ENCODE peak calls at places on chromosomes 6 and 20, in four cellular contexts. W is foreskin keratinocyte; O is activated naive CD4-positive, alpha-beta T cell; D is NCI-H1417. J is an unnamed sample.

GRCh38 chr20:57578476-57579165 is 17.7 kb downstream of the PCK1 start:
- DNase-seq in W (no peak), O (no peak), D (no peak), J (no peak)

GRCh38 chr20:2037296-2037914 is 43.5 kb upstream of the PDYN start:
- DNase-seq in W (no peak), O (no peak), D (no peak), J (no peak)

GRCh38 chr20:48737463-48738093 is 90.2 kb downstream of the PREX1 start:
- DNase-seq in W (no peak), O (no peak), D (no peak), J (no peak)

GRCh38 chr20:61654726-61655125 is 402.7 kb downstream of the CDH4 start:
- DNase-seq in W (no peak), O (no peak), D (no peak), J (no peak)

GRCh38 chr6:88492824-88493223 is 326.7 kb upstream of the CNR1 start:
- DNase-seq in W (no peak), O (no peak), D (no peak), J (no peak)

GRCh38 chr20:40966516-40967185 is 62.0 kb upstream of the TOP1 start:
- DNase-seq in W (no peak), O (no peak), D (no peak), J (no peak)

GRCh38 chr20:57476073-57476526 is 48.8 kb downstream of the CTCFL start:
- DNase-seq in W (no peak), O (no peak), D (no peak), J (no peak)

GRCh38 chr6:150979826-150980225 is 114.3 kb downstream of the MTHFD1L start:
- DNase-seq in W (no peak), O (no peak), D (no peak), J (no peak)

GRCh38 chr6:16511048-16511660 is 250.1 kb downstream of the ATXN1 start:
- DNase-seq in W (no peak), O (no peak), D (peak; percentile 28), J (no peak)

GRCh38 chr6:44867561-44868334 is 460.4 kb upstream of the RUNX2 start:
- DNase-seq in W (no peak), O (no peak), D (peak; percentile 38), J (no peak)

GRCh38 chr6:29561091-29561490 is 1.6 kb upstream of the UBD start:
- DNase-seq in W (no peak), O (no peak), D (no peak), J (no peak)

GRCh38 chr6:143647191-143647590 is 30.6 kb upstream of the PHACTR2 start:
- DNase-seq in W (no peak), O (no peak), D (no peak), J (no peak)

GRCh38 chr6:137705166-137706064 is 161.6 kb upstream of the TNFAIP3 start:
- DNase-seq in W (no peak), O (peak; percentile 32), D (peak; percentile 10), J (peak; percentile 57)

J was measured in activated T-helper 1 cell treated with anti-CD3 and anti-CD28 coated beads, Interleukin-2, amount 50 U/mL, for 16 hours.